ENCODE peak calls at places on chromosomes 6 and 20, in four cellular contexts. One of them, this sample, is unnamed.
A peak's percentile ranks its signal among the peaks of the same experiment; 100 is the strongest.

GRCh38 chr6:11685411-11686093 is 93.1 kb downstream of the ADTRP start:
- DNase-seq in NCI-H226: peak; percentile 96
- DNase-seq in type B pancreatic cell: no peak
- DNase-seq in uterus: no peak
- DNase-seq in this sample: peak; percentile 15

GRCh38 chr6:54125493-54125892 is 14.2 kb downstream of the MLIP start:
- DNase-seq in NCI-H226: no peak
- DNase-seq in type B pancreatic cell: no peak
- DNase-seq in uterus: no peak
- DNase-seq in this sample: no peak

GRCh38 chr6:23621026-23621425 is 505.0 kb upstream of the NRSN1 start:
- DNase-seq in NCI-H226: no peak
- DNase-seq in type B pancreatic cell: no peak
- DNase-seq in uterus: no peak
- DNase-seq in this sample: no peak

GRCh38 chr6:42152024-42152423 is 9.6 kb upstream of the C6orf132 start:
- DNase-seq in NCI-H226: no peak
- DNase-seq in type B pancreatic cell: no peak
- DNase-seq in uterus: no peak
- DNase-seq in this sample: no peak

GRCh38 chr6:130147151-130147550 is 75.6 kb downstream of the SAMD3 start:
- DNase-seq in NCI-H226: no peak
- DNase-seq in type B pancreatic cell: no peak
- DNase-seq in uterus: no peak
- DNase-seq in this sample: no peak

GRCh38 chr6:91273729-91274128 is 686.9 kb upstream of the MAP3K7 start:
- DNase-seq in NCI-H226: no peak
- DNase-seq in type B pancreatic cell: no peak
- DNase-seq in uterus: no peak
- DNase-seq in this sample: no peak

GRCh38 chr6:46113370-46113769 is 16.4 kb upstream of the ENPP4 start:
- DNase-seq in NCI-H226: no peak
- DNase-seq in type B pancreatic cell: no peak
- DNase-seq in uterus: no peak
- DNase-seq in this sample: no peak

GRCh38 chr6:14472964-14473363 is 355.4 kb downstream of the CD83 start:
- DNase-seq in NCI-H226: no peak
- DNase-seq in type B pancreatic cell: no peak
- DNase-seq in uterus: no peak
- DNase-seq in this sample: no peak

GRCh38 chr6:25486580-25486979 is 165.4 kb upstream of the SCGN start:
- DNase-seq in NCI-H226: no peak
- DNase-seq in type B pancreatic cell: no peak
- DNase-seq in uterus: no peak
- DNase-seq in this sample: no peak

GRCh38 chr20:57445298-57445697 is 54.1 kb downstream of the RBM38 start:
- DNase-seq in NCI-H226: no peak
- DNase-seq in type B pancreatic cell: no peak
- DNase-seq in uterus: peak; percentile 84
- DNase-seq in this sample: no peak

GRCh38 chr20:23205221-23205620 is 119.1 kb upstream of the CD93 start:
- DNase-seq in NCI-H226: no peak
- DNase-seq in type B pancreatic cell: no peak
- DNase-seq in uterus: no peak
- DNase-seq in this sample: no peak

GRCh38 chr20:40683221-40683893 is 5.7 kb downstream of the MAFB start:
- DNase-seq in NCI-H226: no peak
- DNase-seq in type B pancreatic cell: peak; percentile 77
- DNase-seq in uterus: no peak
- DNase-seq in this sample: no peak